ENCODE peak calls at places on chromosomes 4 and X, in ten cellular contexts. X, A, D, C, R, K, B, M, I and U are unnamed samples.

GRCh38 chrX:71910526-71911022 is at the start of gene NHSL2:
- DNase-seq in X (no peak), C (no peak), I (peak), M (no peak), B (peak), K (no peak), A (no peak), D (no peak), R (no peak), U (peak)

GRCh38 chr4:107896158-107896645 is 35.1 kb upstream of the CYP2U1 start:
- DNase-seq in X (peak), D (peak), K (no peak), A (peak), M (peak), C (peak), B (peak), R (no peak), I (no peak), U (no peak)

GRCh38 chr4:94516067-94516466 is 64.3 kb downstream of the PDLIM5 start:
- DNase-seq in M (no peak), K (no peak), D (peak), A (no peak), C (peak), X (no peak), I (no peak), B (no peak), R (no peak), U (no peak)

GRCh38 chr4:94595880-94596483 is 144.2 kb downstream of the PDLIM5 start:
- DNase-seq in C (peak), A (peak), R (peak), X (peak), B (no peak), D (peak), K (peak), M (no peak), I (peak), U (no peak)

GRCh38 chrX:1440506-1440905 is 12.2 kb downstream of the ASMTL start:
- DNase-seq in M (peak), B (no peak), D (no peak), C (no peak), X (no peak), I (no peak), K (no peak), A (no peak), R (no peak), U (no peak)

GRCh38 chrX:26952213-26952612 is 510.9 kb downstream of the PPP4R3C start:
- DNase-seq in I (no peak), X (no peak), A (no peak), R (no peak), K (no peak), B (no peak), D (no peak), M (no peak), C (no peak), U (no peak)

GRCh38 chrX:123869488-123869887 is 9.6 kb downstream of the XIAP start:
- DNase-seq in I (no peak), K (no peak), C (peak), A (no peak), B (no peak), R (no peak), D (no peak), M (no peak), X (no peak), U (no peak)

GRCh38 chr4:38386654-38387188 is 277.3 kb upstream of the KLF3 start:
- DNase-seq in X (no peak), I (no peak), M (no peak), K (no peak), R (no peak), D (no peak), A (no peak), B (no peak), C (no peak), U (no peak)

GRCh38 chr4:118927976-118928375 is 39.3 kb downstream of the SYNPO2 start:
- DNase-seq in M (no peak), A (no peak), B (no peak), D (no peak), C (no peak), I (no peak), X (no peak), R (no peak), K (no peak), U (no peak)

GRCh38 chr4:107991945-107992625 is 2.4 kb downstream of the HADH start:
- DNase-seq in I (no peak), D (no peak), A (no peak), C (no peak), X (no peak), K (no peak), R (peak), B (no peak), M (no peak), U (no peak)

GRCh38 chrX:37746951-37747350 is 32.9 kb upstream of the CYBB start:
- DNase-seq in A (no peak), D (no peak), I (no peak), M (no peak), R (no peak), C (no peak), K (no peak), B (no peak), X (no peak), U (no peak)

GRCh38 chr4:123616970-123617392 is 220.4 kb downstream of the SPRY1 start:
- DNase-seq in A (no peak), M (no peak), I (peak), X (peak), R (peak), C (no peak), B (no peak), D (peak), K (peak), U (no peak)

GRCh38 chrX:15664487-15665444 is at the start of gene CLTRN:
- DNase-seq in I (no peak), D (no peak), A (no peak), K (no peak), X (no peak), R (no peak), B (peak), M (no peak), C (peak), U (no peak)

GRCh38 chr4:186844059-186844681 is 120.5 kb upstream of the FAT1 start:
- DNase-seq in R (no peak), M (peak), K (no peak), X (peak), D (no peak), I (no peak), C (no peak), A (peak), B (no peak), U (no peak)

GRCh38 chr4:81844717-81845116 is 373.0 kb upstream of the RASGEF1B start:
- DNase-seq in A (peak), C (peak), D (peak), I (peak), R (peak), X (peak), K (peak), B (peak), M (peak), U (peak)

GRCh38 chr4:40838742-40839141 is 89.0 kb downstream of the NSUN7 start:
- DNase-seq in M (no peak), R (peak), I (no peak), B (no peak), C (no peak), X (no peak), A (no peak), D (no peak), K (no peak), U (no peak)

GRCh38 chr4:92303621-92304027 is at the start of gene GRID2:
- DNase-seq in I (peak), D (no peak), A (no peak), M (no peak), K (peak), B (peak), X (peak), C (peak), R (no peak), U (peak)

GRCh38 chr4:38330321-38330720 is 333.7 kb upstream of the KLF3 start:
- DNase-seq in B (no peak), D (no peak), K (no peak), R (no peak), C (no peak), M (no peak), A (no peak), I (no peak), X (no peak), U (no peak)